ENCODE peak calls at places on chromosome X, in ten cellular contexts. C is GM12891, W is breast epithelium, S is HepG2, H is HCT116, D is vagina, M is transverse colon, Z is SK-N-MC, B is GM23338, E is esophagus muscularis mucosa. N is an unnamed sample.

GRCh38 chrX:120463241-120463640 is 5.9 kb downstream of the LAMP2 start:
- DNase-seq in D (no peak), E (no peak), H (no peak), Z (peak), B (no peak), W (no peak), C (no peak), S (peak), M (no peak), N (no peak)

GRCh38 chrX:29775890-29776289 is 439.5 kb upstream of the MAGEB2 start:
- DNase-seq in E (no peak), M (no peak), D (no peak), Z (no peak), C (no peak), B (no peak), H (no peak), W (no peak), S (no peak), N (no peak)

GRCh38 chrX:18931972-18932371 is 51.9 kb downstream of the PHKA2 start:
- DNase-seq in M (no peak), H (no peak), S (peak), D (no peak), Z (peak), B (peak), E (no peak), C (no peak), W (no peak), N (no peak)

GRCh38 chrX:129932792-129933321 is 26.9 kb downstream of the UTP14A start:
- DNase-seq in H (no peak), C (no peak), M (peak), E (no peak), Z (no peak), D (no peak), W (no peak), S (no peak), B (peak), N (peak)

GRCh38 chrX:94752434-94753169 is 1078.6 kb downstream of the FAM133A start:
- DNase-seq in H (no peak), D (no peak), Z (no peak), E (no peak), C (no peak), B (no peak), M (no peak), S (no peak), W (no peak), N (no peak)

GRCh38 chrX:107726809-107727534 is 48.6 kb downstream of the TSC22D3 start:
- DNase-seq in Z (no peak), C (no peak), E (no peak), B (no peak), W (no peak), D (no peak), M (no peak), H (no peak), S (peak), N (no peak)

GRCh38 chrX:104130808-104131207 is 18.5 kb downstream of the ZCCHC18 start:
- DNase-seq in W (no peak), E (no peak), M (no peak), D (no peak), Z (no peak), S (no peak), B (no peak), C (no peak), H (no peak), N (no peak)

GRCh38 chrX:150062292-150063137 is 124.2 kb upstream of the EOLA2 start:
- DNase-seq in C (no peak), M (peak), H (no peak), B (no peak), W (no peak), S (no peak), D (no peak), E (peak), Z (no peak), N (no peak)

GRCh38 chrX:17380221-17380620 is 5.2 kb downstream of the NHS start:
- DNase-seq in M (no peak), D (no peak), C (no peak), H (no peak), B (no peak), W (no peak), E (no peak), Z (no peak), S (no peak), N (no peak)

DNA sequence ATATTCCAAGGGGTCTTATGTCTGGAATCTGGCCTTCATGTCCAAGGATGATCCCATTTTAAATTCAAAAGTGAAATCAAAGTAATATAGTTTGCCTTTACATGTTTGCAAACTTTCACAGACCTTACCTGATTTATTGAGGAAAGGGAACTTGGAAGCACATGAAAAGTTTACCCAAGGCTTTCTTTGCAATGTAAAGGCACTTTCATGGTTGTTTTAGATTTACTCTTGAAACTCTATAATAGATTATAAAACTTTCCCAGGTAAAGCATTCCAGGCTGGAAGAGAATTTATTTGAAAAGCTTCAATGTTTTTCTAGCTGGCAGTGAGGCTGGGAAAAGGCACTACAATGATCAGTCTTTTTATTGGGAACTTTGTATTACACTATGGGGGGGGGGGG is 842.8 kb upstream of the DIAPH2 start:
- DNase-seq in H (no peak), W (no peak), Z (no peak), B (no peak), S (no peak), C (no peak), E (no peak), M (no peak), D (no peak), N (no peak)
- TF ChIP-seq POLR2AphosphoS5 in H (no peak), W (no peak), Z (no peak), B (no peak), S (no peak), C (no peak), E (no peak), M (no peak), D (no peak), N (no peak)

GRCh38 chrX:10119399-10119990 is 37.3 kb upstream of the CLCN4 start:
- DNase-seq in H (peak), W (peak), S (peak), B (peak), D (no peak), M (peak), C (no peak), E (peak), Z (peak), N (peak)
- TF ChIP-seq POLR2AphosphoS5 in H (peak), W (peak), S (no peak), B (peak), D (no peak), M (peak), C (peak), E (peak), Z (peak), N (no peak)

GRCh38 chrX:71296806-71297205 is 4.7 kb upstream of the ITGB1BP2 start:
- DNase-seq in E (no peak), S (no peak), Z (no peak), D (no peak), B (no peak), H (no peak), C (no peak), M (no peak), W (no peak), N (no peak)

GRCh38 chrX:71298119-71298518 is 3.4 kb upstream of the ITGB1BP2 start:
- DNase-seq in C (no peak), M (no peak), S (no peak), Z (no peak), H (no peak), B (no peak), D (no peak), W (no peak), E (no peak), N (no peak)

GRCh38 chrX:71304561-71304960 is 3.0 kb downstream of the ITGB1BP2 start:
- DNase-seq in W (no peak), M (no peak), H (no peak), S (no peak), E (no peak), Z (no peak), B (no peak), C (no peak), D (no peak), N (no peak)

GRCh38 chrX:71302461-71303213 is 1.1 kb downstream of the ITGB1BP2 start:
- DNase-seq in H (no peak), B (no peak), C (no peak), D (no peak), E (no peak), M (no peak), Z (no peak), S (no peak), W (no peak), N (no peak)

GRCh38 chrX:71301195-71301924 is at the start of gene ITGB1BP2:
- DNase-seq in B (peak), E (no peak), W (no peak), C (no peak), M (no peak), S (peak), Z (no peak), H (no peak), D (no peak), N (no peak)
- TF ChIP-seq POLR2AphosphoS5 in B (peak), E (peak), W (no peak), C (no peak), M (peak), S (no peak), Z (peak), H (no peak), D (no peak), N (no peak)

GRCh38 chrX:110418220-110418856 is 59.7 kb downstream of the RTL9 start:
- DNase-seq in H (no peak), C (no peak), M (no peak), W (no peak), Z (no peak), B (peak), E (no peak), D (no peak), S (no peak), N (no peak)

GRCh38 chrX:110425222-110425621 is 66.6 kb downstream of the RTL9 start:
- DNase-seq in S (no peak), D (no peak), E (no peak), H (no peak), W (no peak), M (no peak), Z (no peak), B (peak), C (no peak), N (no peak)

GRCh38 chrX:110418857-110419249 is 60.2 kb downstream of the RTL9 start:
- DNase-seq in M (no peak), D (no peak), C (no peak), S (no peak), E (no peak), H (no peak), B (no peak), Z (no peak), W (no peak), N (no peak)

GRCh38 chrX:110420771-110421498 is 62.3 kb downstream of the RTL9 start:
- DNase-seq in Z (no peak), E (no peak), D (no peak), C (no peak), S (no peak), H (no peak), W (no peak), M (no peak), B (no peak), N (no peak)

DNA sequence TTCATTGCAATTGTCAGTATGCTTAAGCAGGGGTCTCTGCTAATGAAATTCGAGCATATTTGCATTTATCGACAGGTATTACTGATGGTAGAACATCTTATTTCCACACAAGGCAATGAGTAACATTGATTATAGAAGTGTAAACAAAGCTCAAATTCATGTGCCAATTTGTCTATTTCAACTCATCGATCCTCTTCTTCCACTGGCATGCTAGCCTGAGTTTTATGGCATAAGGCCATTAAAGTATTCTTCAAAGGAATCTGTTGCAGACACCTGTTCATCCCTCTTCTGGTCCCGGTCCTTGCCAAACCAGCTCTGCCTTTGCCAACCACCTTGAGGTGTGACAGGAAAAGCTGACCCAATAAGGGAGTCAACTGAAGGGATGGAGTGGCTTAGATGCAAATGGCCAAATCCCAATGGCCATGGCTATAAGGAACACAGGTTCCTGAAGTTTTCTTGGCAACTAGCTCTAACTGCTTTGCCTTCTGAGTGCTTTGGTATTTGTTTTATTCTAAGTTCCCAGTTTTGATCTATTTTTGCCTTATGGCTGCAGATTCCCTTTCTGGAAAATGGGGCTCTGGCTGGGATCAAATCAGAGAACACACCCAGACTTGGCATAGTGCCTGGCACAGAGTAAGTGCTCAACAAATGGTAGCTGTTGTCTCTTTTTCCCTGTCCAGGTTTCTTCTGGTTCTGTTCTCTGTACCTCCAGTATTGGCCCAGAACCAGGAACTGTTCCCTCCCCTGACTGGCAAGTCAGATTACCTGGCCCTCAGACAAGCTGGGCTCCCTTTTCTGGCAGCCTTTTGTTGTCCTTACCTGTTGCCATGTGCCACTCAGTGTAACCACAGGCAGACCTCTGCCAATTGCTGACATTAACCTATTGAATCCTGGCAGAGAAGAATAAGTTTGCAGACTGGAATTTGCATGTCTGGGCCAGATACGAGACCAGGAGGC is 63.1 kb downstream of the RTL9 start:
- DNase-seq in H (no peak), B (no peak), E (no peak), S (no peak), M (no peak), W (peak), D (no peak), Z (no peak), C (no peak), N (no peak)
- TF ChIP-seq POLR2AphosphoS5 in H (no peak), B (no peak), E (no peak), S (no peak), M (no peak), W (no peak), D (no peak), Z (no peak), C (no peak), N (no peak)

N was measured in spleen.